ENCODE peak calls at places on chromosomes 16 and 17, in nine cellular contexts. K is stomach, D is ascending aorta, I is OCI-LY7, A is right cardiac atrium, R is H9, L is left lung, Y is GM23338, B is tibial nerve. E is an unnamed sample. For H3K4me1, the result is how much of the 10 kb centered on the place peaks cover.

GRCh38 chr16:253833-254232 is 19.2 kb downstream of the FAM234A start:
- DNase-seq in K (no peak), D (no peak), I (no peak), A (peak), R (no peak), L (peak), Y (no peak), B (no peak), E (no peak)

GRCh38 chr17:21279198-21279535 is 5.3 kb upstream of the MAP2K3 start:
- DNase-seq in K (no peak), D (no peak), I (no peak), A (no peak), R (no peak), L (no peak), Y (no peak), B (no peak), E (no peak)

GRCh38 chr17:9223531-9223930 is 202.2 kb downstream of the NTN1 start:
- DNase-seq in K (no peak), D (no peak), I (no peak), A (peak), R (no peak), L (peak), Y (no peak), B (no peak), E (no peak)

GRCh38 chr16:4067262-4068001 is 48.8 kb downstream of the ADCY9 start:
- DNase-seq in K (no peak), D (peak), I (no peak), A (no peak), R (no peak), L (no peak), Y (no peak), B (no peak), E (no peak)

GRCh38 chr17:16363749-16364536 is 10.7 kb upstream of the CENPV start:
- DNase-seq in K (peak), D (peak), I (peak), A (peak), R (peak), L (no peak), Y (peak), B (peak), E (peak)

GRCh38 chr17:67260051-67260987 is 15.3 kb upstream of the HELZ start:
- DNase-seq in K (no peak), D (peak), I (no peak), A (peak), R (peak), L (no peak), Y (no peak), B (no peak), E (no peak)

GRCh38 chr17:67187927-67188326 is 57.1 kb downstream of the HELZ start:
- DNase-seq in K (no peak), D (no peak), I (no peak), A (no peak), R (no peak), L (no peak), Y (no peak), B (no peak), E (no peak)

GRCh38 chr17:42378597-42379594 is 9.3 kb downstream of the STAT3 start:
- DNase-seq in K (no peak), D (no peak), I (peak), A (no peak), R (no peak), L (no peak), Y (peak), B (no peak), E (no peak)

GRCh38 chr16:50531901-50532300 is 16.3 kb upstream of the NKD1 start:
- DNase-seq in K (no peak), D (peak), I (no peak), A (no peak), R (no peak), L (no peak), Y (no peak), B (no peak), E (no peak)

GRCh38 chr17:37067555-37068111 is 118.9 kb downstream of the AATF start:
- DNase-seq in K (peak), D (no peak), I (no peak), A (peak), R (no peak), L (no peak), Y (peak), B (peak), E (no peak)

GRCh38 chr16:50836121-50836541 is 94.2 kb downstream of the CYLD start:
- DNase-seq in K (no peak), D (peak), I (no peak), A (no peak), R (no peak), L (no peak), Y (no peak), B (no peak), E (no peak)

GRCh38 chr16:7394936-7395335 is 62.3 kb downstream of the RBFOX1 start:
- DNase-seq in K (no peak), D (no peak), I (no peak), A (no peak), R (no peak), L (no peak), Y (no peak), B (no peak), E (no peak)

GRCh38 chr16:49598386-49599170 is 225.0 kb downstream of the C16orf78 start:
- DNase-seq in K (peak), D (peak), I (no peak), A (no peak), R (peak), L (no peak), Y (no peak), B (no peak), E (no peak)

DNA sequence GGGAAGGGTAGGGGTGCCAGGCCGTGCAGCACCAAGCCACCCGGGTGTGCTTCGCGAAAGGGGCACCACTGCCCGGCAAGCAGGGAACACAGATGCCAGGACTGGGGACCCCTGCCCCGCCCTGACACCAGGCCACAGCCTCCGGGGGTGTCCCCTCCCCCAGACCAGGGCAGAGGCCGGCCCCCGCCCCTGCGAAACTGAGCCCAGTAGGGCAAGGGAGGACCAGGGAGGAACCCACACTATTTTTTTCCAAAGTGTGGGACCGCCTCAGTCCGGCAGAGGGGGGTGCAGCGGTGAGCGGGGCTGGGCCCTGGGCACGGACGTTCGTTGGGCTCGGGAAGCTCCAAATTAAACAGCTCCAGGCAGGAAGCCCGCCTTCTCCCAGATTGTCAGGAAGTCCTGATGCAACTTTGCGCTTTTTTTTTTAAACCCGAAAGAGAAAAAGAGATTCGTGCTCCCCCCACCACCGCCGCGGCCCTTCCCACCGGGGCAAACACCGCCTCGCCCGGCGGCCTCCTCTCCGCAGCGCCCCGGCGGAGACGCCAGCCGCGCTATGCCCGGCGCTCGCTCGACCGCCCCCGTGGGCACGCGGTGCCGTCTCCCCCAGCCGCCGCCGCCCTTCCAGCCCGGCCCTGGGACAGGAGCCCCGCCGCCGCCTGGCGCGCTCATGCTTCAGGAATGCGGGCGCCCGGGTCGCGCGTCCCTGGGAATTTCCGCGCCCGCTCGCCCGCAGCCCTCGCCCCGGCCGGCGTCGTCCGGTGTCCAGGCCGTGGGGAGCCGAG is 755 bp downstream of the PIEZO1 start:
- DNase-seq in K (peak), D (peak), I (peak), A (peak), R (peak), L (peak), Y (peak), B (peak), E (no peak)
- H3K4me1 ChIP-seq in K (half or more), D (under half), I (under half), A (under half), R (under half), L (half or more), Y (under half), B (under half), E (under half)

DNA sequence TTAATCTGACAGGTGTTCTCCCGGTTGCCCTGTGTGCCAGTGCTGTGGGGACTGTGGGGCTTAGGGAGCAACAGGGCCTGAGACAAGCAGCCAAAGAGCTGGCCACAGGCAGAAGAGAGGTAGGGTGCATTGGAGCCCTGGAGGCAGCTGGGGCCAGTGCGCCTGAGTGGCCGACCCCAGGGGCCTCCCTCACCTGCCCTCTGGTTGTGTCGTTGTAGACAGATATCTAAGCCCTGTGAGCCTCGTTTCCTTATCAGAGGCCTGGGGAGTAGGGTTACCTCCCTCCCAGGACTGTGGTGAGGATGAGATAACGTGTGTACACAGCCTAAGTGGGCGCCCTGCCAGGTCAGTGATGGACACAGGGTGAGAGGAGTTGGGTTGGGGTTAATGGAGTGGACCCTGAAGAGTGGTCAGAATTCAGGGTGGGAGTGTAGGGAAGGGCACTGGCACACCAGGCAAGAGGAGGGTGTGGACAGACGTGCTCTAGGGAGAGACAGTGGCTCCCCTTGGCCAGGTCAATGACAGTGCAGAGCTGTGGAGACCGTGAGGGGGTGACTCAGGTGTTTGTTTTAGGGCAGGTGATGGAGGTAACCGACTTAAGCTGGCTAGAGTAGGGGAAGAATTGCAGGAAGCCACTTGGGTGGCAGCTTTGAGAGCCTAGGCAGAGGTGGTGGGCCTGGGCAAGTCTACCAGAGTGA is 3.4 kb downstream of the NARF start:
- DNase-seq in K (peak), D (no peak), I (no peak), A (peak), R (no peak), L (peak), Y (no peak), B (no peak), E (no peak)
- H3K27ac ChIP-seq in K (peak), D (no peak), I (no peak), A (no peak), R (no peak), L (peak), Y (no peak), B (no peak), E (no peak)

DNA sequence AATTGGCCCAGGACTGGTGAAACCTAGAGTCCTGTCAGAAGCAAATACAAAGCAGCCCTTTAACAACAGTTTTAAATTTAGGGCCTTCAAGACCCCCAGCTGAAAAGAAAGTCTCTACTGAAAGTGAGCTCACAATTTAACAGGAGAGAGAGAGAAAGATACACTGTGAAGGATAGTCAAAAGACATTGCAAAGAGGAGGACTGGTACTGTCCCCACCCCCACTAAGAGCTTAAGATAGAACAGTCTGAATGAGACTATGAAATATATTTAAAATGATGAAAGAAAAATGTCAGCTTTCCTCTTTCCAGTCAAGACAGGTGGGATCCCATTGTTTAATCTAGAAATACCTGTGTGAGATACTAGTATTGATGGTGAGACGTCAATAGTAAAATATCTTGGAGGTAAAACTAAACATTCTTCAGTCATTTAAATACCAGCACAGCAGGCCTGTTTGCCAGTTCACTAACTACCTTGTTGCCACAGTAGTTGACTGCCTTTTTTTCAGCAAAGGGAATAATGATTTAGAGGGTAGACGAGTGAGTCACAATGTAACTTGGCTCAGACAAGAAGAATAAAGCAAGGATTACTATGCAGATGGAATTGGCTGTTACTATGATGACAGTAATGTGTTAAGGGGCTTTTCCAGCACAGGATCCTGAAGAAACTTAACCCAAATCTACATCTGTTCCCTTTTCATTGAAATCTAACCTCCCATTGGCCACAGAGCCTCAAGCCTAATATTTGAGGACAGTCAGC is 47.2 kb upstream of the RASL10B start:
- DNase-seq in K (no peak), D (no peak), I (no peak), A (no peak), R (peak), L (no peak), Y (peak), B (no peak), E (no peak)
- H3K4me1 ChIP-seq in K (under half), D (under half), I (under half), A (under half), R (under half), L (under half), Y (under half), B (under half), E (under half)

GRCh38 chr17:56638536-56639177 is 45.2 kb downstream of the NOG start:
- DNase-seq in K (no peak), D (no peak), I (no peak), A (no peak), R (no peak), L (no peak), Y (no peak), B (no peak), E (no peak)
- H3K27ac ChIP-seq in K (no peak), D (no peak), I (no peak), A (no peak), R (no peak), L (no peak), Y (no peak), B (no peak), E (no peak)

DNA sequence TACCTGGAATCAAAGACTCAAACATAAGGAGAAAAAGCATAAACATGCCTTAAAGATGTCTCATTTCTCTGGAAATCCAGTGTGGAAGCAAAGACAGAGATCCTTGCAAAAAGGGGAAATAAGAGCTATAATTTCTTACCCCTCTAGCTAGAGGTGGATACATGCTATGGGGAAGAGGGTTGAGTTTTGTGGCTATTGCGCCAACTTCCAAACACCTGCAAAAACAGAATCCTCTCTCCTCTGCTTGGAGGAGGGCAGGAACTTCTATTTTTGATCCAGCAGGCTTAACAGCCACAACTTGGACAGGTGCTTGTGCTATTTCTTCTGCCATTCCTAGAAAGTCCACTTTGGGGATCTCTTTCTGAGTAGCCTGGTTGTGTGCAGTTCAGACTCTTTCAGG is 21.5 kb upstream of the NUDT7 start:
- DNase-seq in K (no peak), D (no peak), I (no peak), A (no peak), R (no peak), L (no peak), Y (no peak), B (no peak), E (no peak)
- H3K4me1 ChIP-seq in K (under half), D (under half), I (under half), A (under half), R (under half), L (under half), Y (under half), B (under half), E (under half)

E was measured in thoracic aorta.